ENCODE peak calls at places on chromosomes 2 and 18, in nine cellular contexts. One of them, this sample, is unnamed.

GRCh38 chr2:25290811-25291510 is 50.8 kb downstream of the DNMT3A start:
- DNase-seq in transverse colon: no peak
- DNase-seq in stromal cell of bone marrow: no peak
- DNase-seq in left cardiac atrium: no peak
- DNase-seq in GM20000: no peak
- DNase-seq in NCI-H1694 treated with DMSO at 0.1 percent for 48 hours: no peak
- DNase-seq in cardiac muscle cell: no peak
- DNase-seq in Peyer's patch: no peak
- DNase-seq in EL: no peak
- DNase-seq in this sample: no peak

GRCh38 chr2:169877406-169877805 is 50.2 kb downstream of the UBR3 start:
- DNase-seq in transverse colon: no peak
- DNase-seq in stromal cell of bone marrow: peak
- DNase-seq in left cardiac atrium: no peak
- DNase-seq in GM20000: peak
- DNase-seq in NCI-H1694 treated with DMSO at 0.1 percent for 48 hours: peak
- DNase-seq in cardiac muscle cell: peak
- DNase-seq in Peyer's patch: no peak
- DNase-seq in EL: no peak
- DNase-seq in this sample: no peak

GRCh38 chr2:179233626-179234430 is 30.8 kb downstream of the SESTD1 start:
- DNase-seq in transverse colon: no peak
- DNase-seq in stromal cell of bone marrow: no peak
- DNase-seq in left cardiac atrium: no peak
- DNase-seq in GM20000: no peak
- DNase-seq in NCI-H1694 treated with DMSO at 0.1 percent for 48 hours: no peak
- DNase-seq in cardiac muscle cell: no peak
- DNase-seq in Peyer's patch: no peak
- DNase-seq in EL: no peak
- DNase-seq in this sample: no peak

GRCh38 chr18:31143025-31143424 is 19.6 kb downstream of the DSC1 start:
- DNase-seq in transverse colon: no peak
- DNase-seq in stromal cell of bone marrow: no peak
- DNase-seq in left cardiac atrium: no peak
- DNase-seq in GM20000: no peak
- DNase-seq in NCI-H1694 treated with DMSO at 0.1 percent for 48 hours: no peak
- DNase-seq in cardiac muscle cell: no peak
- DNase-seq in Peyer's patch: no peak
- DNase-seq in EL: no peak
- DNase-seq in this sample: no peak

GRCh38 chr18:3889803-3890202 is 439.8 kb downstream of the TGIF1 start:
- DNase-seq in transverse colon: no peak
- DNase-seq in stromal cell of bone marrow: peak
- DNase-seq in left cardiac atrium: no peak
- DNase-seq in GM20000: no peak
- DNase-seq in NCI-H1694 treated with DMSO at 0.1 percent for 48 hours: no peak
- DNase-seq in cardiac muscle cell: no peak
- DNase-seq in Peyer's patch: no peak
- DNase-seq in EL: peak
- DNase-seq in this sample: no peak

GRCh38 chr2:17083902-17084301 is 418.3 kb upstream of the CYRIA start:
- DNase-seq in transverse colon: no peak
- DNase-seq in stromal cell of bone marrow: peak
- DNase-seq in left cardiac atrium: no peak
- DNase-seq in GM20000: no peak
- DNase-seq in NCI-H1694 treated with DMSO at 0.1 percent for 48 hours: no peak
- DNase-seq in cardiac muscle cell: no peak
- DNase-seq in Peyer's patch: no peak
- DNase-seq in EL: peak
- DNase-seq in this sample: no peak

GRCh38 chr18:48749768-48750167 is 201.0 kb downstream of the SMAD7 start:
- DNase-seq in transverse colon: no peak
- DNase-seq in stromal cell of bone marrow: peak
- DNase-seq in left cardiac atrium: peak
- DNase-seq in GM20000: no peak
- DNase-seq in NCI-H1694 treated with DMSO at 0.1 percent for 48 hours: no peak
- DNase-seq in cardiac muscle cell: no peak
- DNase-seq in Peyer's patch: no peak
- DNase-seq in EL: peak
- DNase-seq in this sample: no peak

GRCh38 chr2:191678437-191679110 is 638 bp downstream of the NABP1 start:
- DNase-seq in transverse colon: peak
- DNase-seq in stromal cell of bone marrow: no peak
- DNase-seq in left cardiac atrium: peak
- DNase-seq in GM20000: peak
- DNase-seq in NCI-H1694 treated with DMSO at 0.1 percent for 48 hours: no peak
- DNase-seq in cardiac muscle cell: peak
- DNase-seq in Peyer's patch: peak
- DNase-seq in EL: peak
- DNase-seq in this sample: peak

GRCh38 chr18:27712066-27712465 is 464.9 kb downstream of the CDH2 start:
- DNase-seq in transverse colon: no peak
- DNase-seq in stromal cell of bone marrow: no peak
- DNase-seq in left cardiac atrium: no peak
- DNase-seq in GM20000: no peak
- DNase-seq in NCI-H1694 treated with DMSO at 0.1 percent for 48 hours: no peak
- DNase-seq in cardiac muscle cell: no peak
- DNase-seq in Peyer's patch: no peak
- DNase-seq in EL: no peak
- DNase-seq in this sample: no peak